ENCODE peak calls at places on chromosome 20, in ten cellular contexts. D is tibial nerve; J is left ventricle myocardium inferior; A is mesendoderm; K is CD8-positive, alpha-beta T cell; B is ovary; T is neural progenitor cell; G is psoas muscle; M is CD4-positive, alpha-beta memory T cell; V is CD8-positive, alpha-beta memory T cell. C is an unnamed sample.
A peak's percentile ranks its signal among the peaks of the same experiment; 100 is the strongest.

GRCh38 chr20:24657211-24657610 is 187.8 kb downstream of the SYNDIG1 start:
- DNase-seq in B (peak; percentile 45), T (no peak), K (no peak), M (no peak), V (no peak), G (no peak), D (no peak), J (no peak), A (no peak), C (peak; percentile 56)

GRCh38 chr20:58718121-58718563 is 25.5 kb downstream of the NPEPL1 start:
- DNase-seq in A (no peak), J (no peak), G (peak; percentile 7), V (no peak), B (peak; percentile 11), D (no peak), M (no peak), T (no peak), K (no peak), C (no peak)

GRCh38 chr20:3653921-3654320 is 9.3 kb downstream of the GFRA4 start:
- DNase-seq in M (no peak), V (no peak), J (no peak), G (no peak), A (no peak), B (no peak), K (no peak), T (no peak), D (no peak), C (no peak)

GRCh38 chr20:25015986-25016385 is 23.4 kb upstream of the APMAP start:
- DNase-seq in D (no peak), B (no peak), M (no peak), T (no peak), A (no peak), J (no peak), K (no peak), V (no peak), G (no peak), C (no peak)

GRCh38 chr20:63767886-63768285 is 28.3 kb downstream of the SLC2A4RG start:
- DNase-seq in T (no peak), A (no peak), B (no peak), M (no peak), K (no peak), J (no peak), D (no peak), G (no peak), V (no peak), C (no peak)

GRCh38 chr20:21398109-21398480 is 769 bp upstream of the NKX2-4 start:
- DNase-seq in A (no peak), J (no peak), M (no peak), D (no peak), G (no peak), K (no peak), T (no peak), V (no peak), B (no peak), C (no peak)

GRCh38 chr20:16528078-16528477 is 45.2 kb downstream of the KIF16B start:
- DNase-seq in M (no peak), T (no peak), D (no peak), V (no peak), B (peak; percentile 65), K (no peak), J (no peak), G (peak; percentile 47), A (peak; percentile 50), C (peak; percentile 74)

GRCh38 chr20:23918101-23918862 is 38.7 kb upstream of the CST5 start:
- DNase-seq in G (no peak), J (no peak), D (no peak), T (no peak), M (no peak), K (no peak), A (no peak), B (no peak), V (no peak), C (no peak)

DNA sequence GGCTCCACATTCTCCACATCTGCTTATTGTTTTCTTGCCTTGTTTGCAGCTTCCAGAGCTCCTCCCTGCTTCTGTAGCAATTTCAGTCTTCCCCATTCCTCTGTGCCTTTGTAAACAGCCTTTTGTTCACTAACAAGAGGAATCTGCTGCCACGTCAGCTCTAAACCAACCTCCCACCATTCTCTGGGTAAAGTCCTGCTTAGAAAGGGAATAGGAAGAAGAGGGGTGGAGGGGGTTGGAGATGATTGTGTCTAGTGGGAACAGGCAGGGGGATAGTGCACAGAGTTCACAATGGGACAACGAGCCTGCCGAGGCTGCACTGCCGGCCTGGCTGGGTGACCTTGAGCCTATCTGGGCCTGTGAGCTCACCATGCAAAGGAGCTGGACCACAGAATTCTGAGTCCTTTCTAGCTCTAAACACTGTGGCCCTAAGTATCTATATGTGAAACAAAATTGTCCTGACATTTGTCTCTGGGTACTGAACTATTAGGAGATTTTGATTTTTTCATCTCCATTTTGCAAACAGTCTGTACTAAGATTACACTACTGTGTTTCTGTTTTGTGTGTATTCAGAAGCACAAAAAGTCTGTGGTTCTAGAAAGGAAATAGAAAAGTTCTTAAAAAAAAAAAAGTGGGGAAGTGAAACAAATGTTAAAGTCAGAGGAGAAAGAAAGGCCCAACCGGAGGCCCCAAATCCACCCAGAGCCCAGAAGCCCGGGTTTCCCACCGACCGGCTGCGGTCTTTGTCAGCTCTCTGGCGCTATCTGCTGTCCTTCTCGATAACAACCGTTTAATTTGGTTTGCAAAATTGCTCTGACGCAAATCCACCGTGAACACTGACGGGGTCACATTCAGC is 1.4 kb upstream of the PRND start:
- DNase-seq in V (peak; percentile 70), T (peak; percentile 92), K (peak; percentile 55), D (peak; percentile 61), J (peak; percentile 68), B (peak; percentile 78), A (peak; percentile 70), M (peak; percentile 75), G (peak; percentile 69), C (peak; percentile 40)
- H3K4me3 ChIP-seq in V (no peak overlapping the region), T (peak overlapping the region; percentile 27), K (no peak overlapping the region), D (no peak overlapping the region), J (no peak overlapping the region), B (no peak overlapping the region), A (no peak overlapping the region), M (no peak overlapping the region), G (peak overlapping the region; percentile 8), C (no peak overlapping the region)

GRCh38 chr20:61758556-61759200 is 307.0 kb downstream of the TAF4 start:
- DNase-seq in A (no peak), K (no peak), D (no peak), M (no peak), V (no peak), T (no peak), G (no peak), J (no peak), B (no peak), C (no peak)

GRCh38 chr20:61759286-61760065 is 306.2 kb downstream of the TAF4 start:
- DNase-seq in M (no peak), K (no peak), J (no peak), D (no peak), A (no peak), T (no peak), V (no peak), G (no peak), B (no peak), C (no peak)

GRCh38 chr20:61762208-61762710 is 303.4 kb downstream of the TAF4 start:
- DNase-seq in G (no peak), V (no peak), J (no peak), M (no peak), D (no peak), T (no peak), A (no peak), K (no peak), B (no peak), C (no peak)

GRCh38 chr20:61761453-61762207 is 304.1 kb downstream of the TAF4 start:
- DNase-seq in V (no peak), M (no peak), B (no peak), D (no peak), G (no peak), A (no peak), J (no peak), K (no peak), T (no peak), C (no peak)

GRCh38 chr20:61760321-61761112 is 305.2 kb downstream of the TAF4 start:
- DNase-seq in V (no peak), T (no peak), B (no peak), K (no peak), D (no peak), M (no peak), A (no peak), J (no peak), G (no peak), C (no peak)
- H3K27ac ChIP-seq in V (no peak overlapping the region), T (no peak overlapping the region), B (no peak overlapping the region), K (no peak overlapping the region), D (no peak overlapping the region), M (no peak overlapping the region), A (no peak overlapping the region), J (no peak overlapping the region), G (no peak overlapping the region), C (no peak overlapping the region)

GRCh38 chr20:50546729-50547314 is 36.6 kb downstream of the PTPN1 start:
- DNase-seq in T (no peak), B (no peak), J (no peak), M (no peak), G (no peak), A (no peak), K (no peak), D (no peak), V (no peak), C (no peak)
- H3K4me3 ChIP-seq in T (no peak overlapping the region), B (no peak overlapping the region), J (no peak overlapping the region), M (no peak overlapping the region), G (no peak overlapping the region), A (no peak overlapping the region), K (no peak overlapping the region), D (no peak overlapping the region), V (peak overlapping the region; percentile 49), C (no peak overlapping the region)

GRCh38 chr20:12925863-12926547 is 82.8 kb upstream of the SPTLC3 start:
- DNase-seq in G (no peak), J (no peak), K (no peak), B (no peak), M (no peak), D (no peak), A (no peak), V (no peak), T (no peak), C (no peak)

GRCh38 chr20:12927489-12927888 is 81.3 kb upstream of the SPTLC3 start:
- DNase-seq in M (no peak), J (no peak), A (no peak), D (no peak), G (no peak), K (no peak), B (no peak), T (no peak), V (no peak), C (peak; percentile 47)

GRCh38 chr20:12925214-12925755 is 83.5 kb upstream of the SPTLC3 start:
- DNase-seq in D (no peak), J (no peak), G (no peak), M (peak; percentile 11), B (peak; percentile 43), A (peak; percentile 85), T (peak; percentile 88), V (peak; percentile 43), K (no peak), C (peak; percentile 79)

GRCh38 chr20:12928358-12928754 is 80.4 kb upstream of the SPTLC3 start:
- DNase-seq in M (no peak), K (no peak), J (no peak), V (no peak), B (no peak), T (no peak), A (no peak), D (no peak), G (no peak), C (no peak)

DNA sequence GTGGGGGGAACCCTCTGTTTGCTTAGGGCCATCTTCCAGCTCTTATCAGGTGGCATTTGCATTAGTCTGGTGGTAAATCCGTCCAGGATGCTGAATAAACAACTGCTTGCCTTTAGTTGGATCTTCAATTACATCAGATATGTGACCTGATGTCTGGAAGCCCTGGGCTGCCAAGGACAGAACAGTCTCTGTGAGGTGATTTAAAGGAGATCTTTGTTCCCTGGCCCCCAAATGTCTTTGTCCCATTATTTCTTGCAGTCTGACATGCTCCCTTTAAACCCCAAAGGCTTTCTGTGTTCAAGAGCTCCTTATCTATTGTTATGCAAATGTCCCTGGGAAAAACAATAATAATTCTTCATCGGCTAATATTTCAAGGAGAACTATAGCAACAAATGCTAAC is 84.6 kb upstream of the SPTLC3 start:
- DNase-seq in D (no peak), A (peak; percentile 71), M (no peak), V (no peak), B (no peak), K (no peak), T (peak; percentile 53), G (no peak), J (no peak), C (no peak)
- H3K27ac ChIP-seq in D (no peak overlapping the region), A (no peak overlapping the region), M (no peak overlapping the region), V (no peak overlapping the region), B (no peak overlapping the region), K (no peak overlapping the region), T (no peak overlapping the region), G (no peak overlapping the region), J (no peak overlapping the region), C (no peak overlapping the region)